ENCODE peak calls at places on chromosomes 5 and 9, in ten cellular contexts. One of them, this sample, is unnamed.

GRCh38 chr5:57202811-57203210 is 29.0 kb downstream of the GPBP1 start:
- DNase-seq in GM06990: no peak
- DNase-seq in neural crest cell: no peak
- DNase-seq in mucosa of descending colon: no peak
- DNase-seq in frontal cortex: no peak
- DNase-seq in H1: no peak
- DNase-seq in Calu3: no peak
- DNase-seq in GM20000: no peak
- DNase-seq in CD8-positive, alpha-beta memory T cell: no peak
- DNase-seq in T-cell: no peak
- DNase-seq in this sample: no peak

GRCh38 chr9:8651126-8651525 is 851.5 kb upstream of the DMAC1 start:
- DNase-seq in GM06990: no peak
- DNase-seq in neural crest cell: no peak
- DNase-seq in mucosa of descending colon: no peak
- DNase-seq in frontal cortex: no peak
- DNase-seq in H1: no peak
- DNase-seq in Calu3: no peak
- DNase-seq in GM20000: no peak
- DNase-seq in CD8-positive, alpha-beta memory T cell: no peak
- DNase-seq in T-cell: no peak
- DNase-seq in this sample: no peak

GRCh38 chr5:169576181-169576598 is 7.4 kb upstream of the SPDL1 start:
- DNase-seq in GM06990: no peak
- DNase-seq in neural crest cell: no peak
- DNase-seq in mucosa of descending colon: no peak
- DNase-seq in frontal cortex: no peak
- DNase-seq in H1: no peak
- DNase-seq in Calu3: no peak
- DNase-seq in GM20000: no peak
- DNase-seq in CD8-positive, alpha-beta memory T cell: no peak
- DNase-seq in T-cell: no peak
- DNase-seq in this sample: no peak

GRCh38 chr9:1495684-1496083 is 445.5 kb downstream of the DMRT2 start:
- DNase-seq in GM06990: no peak
- DNase-seq in neural crest cell: no peak
- DNase-seq in mucosa of descending colon: no peak
- DNase-seq in frontal cortex: no peak
- DNase-seq in H1: no peak
- DNase-seq in Calu3: no peak
- DNase-seq in GM20000: no peak
- DNase-seq in CD8-positive, alpha-beta memory T cell: no peak
- DNase-seq in T-cell: no peak
- DNase-seq in this sample: no peak

GRCh38 chr9:132367613-132368305 is 13.0 kb upstream of the SETX start:
- DNase-seq in GM06990: no peak
- DNase-seq in neural crest cell: no peak
- DNase-seq in mucosa of descending colon: no peak
- DNase-seq in frontal cortex: no peak
- DNase-seq in H1: no peak
- DNase-seq in Calu3: no peak
- DNase-seq in GM20000: no peak
- DNase-seq in CD8-positive, alpha-beta memory T cell: no peak
- DNase-seq in T-cell: no peak
- DNase-seq in this sample: no peak

GRCh38 chr9:89623925-89624420 is 19.2 kb downstream of the GADD45G start:
- DNase-seq in GM06990: no peak
- DNase-seq in neural crest cell: no peak
- DNase-seq in mucosa of descending colon: no peak
- DNase-seq in frontal cortex: no peak
- DNase-seq in H1: no peak
- DNase-seq in Calu3: no peak
- DNase-seq in GM20000: no peak
- DNase-seq in CD8-positive, alpha-beta memory T cell: no peak
- DNase-seq in T-cell: no peak
- DNase-seq in this sample: no peak

GRCh38 chr5:141003791-141004601 is 37.7 kb downstream of the PCDHAC2 start:
- DNase-seq in GM06990: no peak
- DNase-seq in neural crest cell: no peak
- DNase-seq in mucosa of descending colon: no peak
- DNase-seq in frontal cortex: no peak
- DNase-seq in H1: peak
- DNase-seq in Calu3: peak
- DNase-seq in GM20000: no peak
- DNase-seq in CD8-positive, alpha-beta memory T cell: no peak
- DNase-seq in T-cell: no peak
- DNase-seq in this sample: no peak

GRCh38 chr9:110427497-110428104 is 89.9 kb upstream of the TXNDC8 start:
- DNase-seq in GM06990: peak
- DNase-seq in neural crest cell: peak
- DNase-seq in mucosa of descending colon: peak
- DNase-seq in frontal cortex: no peak
- DNase-seq in H1: peak
- DNase-seq in Calu3: peak
- DNase-seq in GM20000: peak
- DNase-seq in CD8-positive, alpha-beta memory T cell: no peak
- DNase-seq in T-cell: no peak
- DNase-seq in this sample: no peak

GRCh38 chr5:6261256-6261655 is 117.1 kb downstream of the MED10 start:
- DNase-seq in GM06990: no peak
- DNase-seq in neural crest cell: no peak
- DNase-seq in mucosa of descending colon: no peak
- DNase-seq in frontal cortex: no peak
- DNase-seq in H1: no peak
- DNase-seq in Calu3: no peak
- DNase-seq in GM20000: no peak
- DNase-seq in CD8-positive, alpha-beta memory T cell: no peak
- DNase-seq in T-cell: no peak
- DNase-seq in this sample: no peak

GRCh38 chr5:135842737-135843136 is 8.3 kb downstream of the SLC25A48 start:
- DNase-seq in GM06990: no peak
- DNase-seq in neural crest cell: no peak
- DNase-seq in mucosa of descending colon: no peak
- DNase-seq in frontal cortex: no peak
- DNase-seq in H1: no peak
- DNase-seq in Calu3: no peak
- DNase-seq in GM20000: no peak
- DNase-seq in CD8-positive, alpha-beta memory T cell: no peak
- DNase-seq in T-cell: no peak
- DNase-seq in this sample: no peak

GRCh38 chr9:84145031-84145430 is 164.4 kb downstream of the RMI1 start:
- DNase-seq in GM06990: no peak
- DNase-seq in neural crest cell: no peak
- DNase-seq in mucosa of descending colon: no peak
- DNase-seq in frontal cortex: no peak
- DNase-seq in H1: no peak
- DNase-seq in Calu3: no peak
- DNase-seq in GM20000: no peak
- DNase-seq in CD8-positive, alpha-beta memory T cell: no peak
- DNase-seq in T-cell: no peak
- DNase-seq in this sample: no peak

GRCh38 chr9:74952281-74953151 is at the start of gene C9orf40:
- DNase-seq in GM06990: peak
- DNase-seq in neural crest cell: peak
- DNase-seq in mucosa of descending colon: peak
- DNase-seq in frontal cortex: peak
- DNase-seq in H1: peak
- DNase-seq in Calu3: peak
- DNase-seq in GM20000: peak
- DNase-seq in CD8-positive, alpha-beta memory T cell: peak
- DNase-seq in T-cell: peak
- DNase-seq in this sample: peak

GRCh38 chr5:400282-401215 is 42.4 kb upstream of the EXOC3 start:
- DNase-seq in GM06990: no peak
- DNase-seq in neural crest cell: no peak
- DNase-seq in mucosa of descending colon: no peak
- DNase-seq in frontal cortex: no peak
- DNase-seq in H1: no peak
- DNase-seq in Calu3: no peak
- DNase-seq in GM20000: peak
- DNase-seq in CD8-positive, alpha-beta memory T cell: no peak
- DNase-seq in T-cell: no peak
- DNase-seq in this sample: no peak

GRCh38 chr9:137077010-137077747 is at the start of gene UAP1L1:
- DNase-seq in GM06990: peak
- DNase-seq in neural crest cell: no peak
- DNase-seq in mucosa of descending colon: peak
- DNase-seq in frontal cortex: peak
- DNase-seq in H1: no peak
- DNase-seq in Calu3: peak
- DNase-seq in GM20000: peak
- DNase-seq in CD8-positive, alpha-beta memory T cell: peak
- DNase-seq in T-cell: peak
- DNase-seq in this sample: peak

GRCh38 chr5:131381792-131382191 is 117.9 kb downstream of the CDC42SE2 start:
- DNase-seq in GM06990: peak
- DNase-seq in neural crest cell: no peak
- DNase-seq in mucosa of descending colon: no peak
- DNase-seq in frontal cortex: no peak
- DNase-seq in H1: no peak
- DNase-seq in Calu3: no peak
- DNase-seq in GM20000: no peak
- DNase-seq in CD8-positive, alpha-beta memory T cell: no peak
- DNase-seq in T-cell: no peak
- DNase-seq in this sample: peak

GRCh38 chr5:111122398-111122797 is 30.2 kb downstream of the WDR36 start:
- DNase-seq in GM06990: no peak
- DNase-seq in neural crest cell: no peak
- DNase-seq in mucosa of descending colon: no peak
- DNase-seq in frontal cortex: no peak
- DNase-seq in H1: no peak
- DNase-seq in Calu3: no peak
- DNase-seq in GM20000: no peak
- DNase-seq in CD8-positive, alpha-beta memory T cell: no peak
- DNase-seq in T-cell: no peak
- DNase-seq in this sample: no peak

GRCh38 chr9:29640507-29640906 is 2067.2 kb upstream of the C9orf72 start:
- DNase-seq in GM06990: no peak
- DNase-seq in neural crest cell: no peak
- DNase-seq in mucosa of descending colon: no peak
- DNase-seq in frontal cortex: no peak
- DNase-seq in H1: no peak
- DNase-seq in Calu3: no peak
- DNase-seq in GM20000: no peak
- DNase-seq in CD8-positive, alpha-beta memory T cell: no peak
- DNase-seq in T-cell: no peak
- DNase-seq in this sample: no peak

GRCh38 chr5:66987949-66988838 is 208.4 kb downstream of the CD180 start:
- DNase-seq in GM06990: no peak
- DNase-seq in neural crest cell: no peak
- DNase-seq in mucosa of descending colon: no peak
- DNase-seq in frontal cortex: no peak
- DNase-seq in H1: no peak
- DNase-seq in Calu3: no peak
- DNase-seq in GM20000: peak
- DNase-seq in CD8-positive, alpha-beta memory T cell: peak
- DNase-seq in T-cell: no peak
- DNase-seq in this sample: peak